ENCODE peak calls at places on chromosomes 12 and 14, in five cellular contexts. P, C, W, Y and R are unnamed samples.

GRCh38 chr14:24179294-24179960 is 7.5 kb downstream of the REC8 start:
- DNase-seq in P (no peak), C (no peak), W (no peak), Y (no peak), R (no peak)

GRCh38 chr14:100874411-100875091 is 29.0 kb downstream of the RTL1 start:
- DNase-seq in P (no peak), C (no peak), W (no peak), Y (no peak), R (no peak)

GRCh38 chr14:104657114-104657524 is 32.3 kb upstream of the INF2 start:
- DNase-seq in P (no peak), C (no peak), W (no peak), Y (no peak), R (no peak)

GRCh38 chr12:107917912-107918800 is 143.7 kb downstream of the ASCL4 start:
- DNase-seq in P (peak; percentile 32), C (no peak), W (peak; percentile 38), Y (peak; percentile 74), R (peak; percentile 19)

GRCh38 chr12:69298133-69298532 is 50.0 kb upstream of the LYZ start:
- DNase-seq in P (no peak), C (no peak), W (no peak), Y (no peak), R (no peak)

GRCh38 chr12:27573972-27574371 is 50.0 kb downstream of the PPFIBP1 start:
- DNase-seq in P (peak; percentile 37), C (no peak), W (peak; percentile 93), Y (no peak), R (peak; percentile 79)

GRCh38 chr12:3225154-3225795 is 148.1 kb downstream of the TSPAN9 start:
- DNase-seq in P (no peak), C (no peak), W (peak; percentile 79), Y (no peak), R (no peak)

GRCh38 chr14:99951085-99951484 is 114.1 kb upstream of the EVL start:
- DNase-seq in P (no peak), C (no peak), W (no peak), Y (no peak), R (no peak)

GRCh38 chr12:122491991-122492390 is 8.7 kb downstream of the ZCCHC8 start:
- DNase-seq in P (no peak), C (no peak), W (no peak), Y (no peak), R (no peak)

GRCh38 chr14:68783408-68784297 is 9.2 kb downstream of the ZFP36L1 start:
- DNase-seq in P (no peak), C (no peak), W (no peak), Y (peak; percentile 70), R (no peak)

GRCh38 chr12:56116267-56117081 is at the start of gene RPL41:
- DNase-seq in P (peak; percentile 91), C (peak; percentile 70), W (peak; percentile 96), Y (peak; percentile 97), R (peak; percentile 96)

GRCh38 chr14:61472025-61472672 is 150.8 kb downstream of the PRKCH start:
- DNase-seq in P (no peak), C (no peak), W (peak; percentile 99), Y (peak; percentile 43), R (peak; percentile 97)

GRCh38 chr12:68786929-68787328 is 21.0 kb upstream of the MDM2 start:
- DNase-seq in P (no peak), C (no peak), W (no peak), Y (no peak), R (no peak)

GRCh38 chr12:109601557-109601956 is 28.0 kb downstream of the MVK start:
- DNase-seq in P (no peak), C (no peak), W (no peak), Y (no peak), R (no peak)

GRCh38 chr14:52043690-52044089 is 25.2 kb downstream of the NID2 start:
- DNase-seq in P (peak; percentile 50), C (no peak), W (no peak), Y (peak; percentile 52), R (no peak)

GRCh38 chr14:65251213-65251612 is 148.9 kb upstream of the MAX start:
- DNase-seq in P (no peak), C (no peak), W (peak; percentile 97), Y (no peak), R (peak; percentile 99)

GRCh38 chr14:104389326-104390220 is 190.0 kb upstream of the C14orf180 start:
- DNase-seq in P (no peak), C (no peak), W (no peak), Y (no peak), R (no peak)

GRCh38 chr12:4267904-4268548 is 5.5 kb upstream of the CCND2 start:
- DNase-seq in P (no peak), C (no peak), W (no peak), Y (no peak), R (no peak)

GRCh38 chr14:59631237-59631636 is 54.6 kb upstream of the CCDC175 start:
- DNase-seq in P (no peak), C (no peak), W (peak; percentile 1), Y (no peak), R (no peak)
- TF ChIP-seq CTCF in P (no peak), C (no peak), W (peak; percentile 26), Y (no peak), R (peak; percentile 15)

GRCh38 chr12:76035045-76035444 is 3.5 kb upstream of the PHLDA1 start:
- DNase-seq in P (no peak), C (no peak), W (no peak), Y (no peak), R (no peak)

GRCh38 chr12:76032043-76032981 is 736 bp upstream of the PHLDA1 start:
- DNase-seq in P (no peak), C (no peak), W (peak; percentile 75), Y (peak; percentile 72), R (peak; percentile 71)

GRCh38 chr12:76031081-76031413 is 529 bp downstream of the PHLDA1 start:
- DNase-seq in P (no peak), C (no peak), W (no peak), Y (no peak), R (no peak)

GRCh38 chr12:76031414-76032042 is at the start of gene PHLDA1:
- DNase-seq in P (peak; percentile 77), C (peak; percentile 79), W (peak; percentile 98), Y (peak; percentile 97), R (peak; percentile 98)

DNA sequence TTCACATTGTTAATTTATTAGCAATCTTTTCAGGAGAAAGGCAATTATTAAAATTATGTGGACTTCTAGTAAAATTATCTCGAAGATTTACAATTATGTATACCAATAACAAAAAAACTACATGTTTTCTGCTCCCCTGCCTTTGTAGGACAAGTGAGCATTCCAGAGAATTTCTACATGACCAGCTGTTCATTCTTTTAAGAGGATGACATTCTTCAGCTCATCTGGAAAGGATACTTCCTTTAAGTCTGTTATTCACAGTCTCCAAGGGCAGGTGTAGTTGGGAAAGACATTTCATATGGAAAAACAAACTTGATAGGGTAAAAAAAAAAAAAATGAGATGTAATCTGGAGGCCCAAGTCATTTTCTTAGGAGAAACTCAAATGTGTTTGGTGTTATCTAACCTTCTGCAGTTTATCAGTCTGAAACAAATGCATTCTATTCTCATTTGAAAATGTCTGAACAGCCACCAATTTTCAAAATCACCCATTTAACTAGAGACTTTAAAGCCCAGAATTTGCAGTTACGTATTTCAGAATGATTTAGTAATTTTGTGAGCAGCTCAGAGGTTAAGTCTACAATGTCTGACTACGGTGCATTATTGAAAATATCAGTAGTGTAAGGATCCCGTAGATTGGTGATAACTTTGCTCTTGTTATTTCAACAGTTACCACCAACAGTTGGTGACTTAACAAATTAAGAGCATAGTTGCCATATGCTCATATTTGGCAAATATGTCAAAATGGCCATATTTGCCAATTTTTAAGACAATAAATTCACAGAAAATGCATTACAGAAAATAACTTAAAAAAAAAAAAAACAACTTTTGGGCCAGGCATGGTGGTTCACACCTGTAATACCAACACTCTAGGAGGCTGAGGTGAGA is 1.8 kb upstream of the PHLDA1 start:
- DNase-seq in P (no peak), C (no peak), W (peak; percentile 64), Y (peak; percentile 3), R (peak; percentile 59)
- H3K4me3 ChIP-seq in P (peak overlapping the region; percentile 75), C (peak overlapping the region; percentile 95), W (peak overlapping the region; percentile 94), Y (no peak overlapping the region), R (peak overlapping the region; percentile 97)

GRCh38 chr12:118436986-118437385 is 60.6 kb downstream of the SUDS3 start:
- DNase-seq in P (no peak), C (no peak), W (peak; percentile 5), Y (no peak), R (no peak)
- TF ChIP-seq CTCF in P (no peak), C (no peak), W (no peak), Y (no peak), R (no peak)

GRCh38 chr14:88683119-88683518 is 109.6 kb downstream of the EML5 start:
- DNase-seq in P (no peak), C (no peak), W (no peak), Y (no peak), R (no peak)

GRCh38 chr14:88682495-88683114 is 110.1 kb downstream of the EML5 start:
- DNase-seq in P (no peak), C (no peak), W (no peak), Y (peak; percentile 39), R (no peak)

DNA sequence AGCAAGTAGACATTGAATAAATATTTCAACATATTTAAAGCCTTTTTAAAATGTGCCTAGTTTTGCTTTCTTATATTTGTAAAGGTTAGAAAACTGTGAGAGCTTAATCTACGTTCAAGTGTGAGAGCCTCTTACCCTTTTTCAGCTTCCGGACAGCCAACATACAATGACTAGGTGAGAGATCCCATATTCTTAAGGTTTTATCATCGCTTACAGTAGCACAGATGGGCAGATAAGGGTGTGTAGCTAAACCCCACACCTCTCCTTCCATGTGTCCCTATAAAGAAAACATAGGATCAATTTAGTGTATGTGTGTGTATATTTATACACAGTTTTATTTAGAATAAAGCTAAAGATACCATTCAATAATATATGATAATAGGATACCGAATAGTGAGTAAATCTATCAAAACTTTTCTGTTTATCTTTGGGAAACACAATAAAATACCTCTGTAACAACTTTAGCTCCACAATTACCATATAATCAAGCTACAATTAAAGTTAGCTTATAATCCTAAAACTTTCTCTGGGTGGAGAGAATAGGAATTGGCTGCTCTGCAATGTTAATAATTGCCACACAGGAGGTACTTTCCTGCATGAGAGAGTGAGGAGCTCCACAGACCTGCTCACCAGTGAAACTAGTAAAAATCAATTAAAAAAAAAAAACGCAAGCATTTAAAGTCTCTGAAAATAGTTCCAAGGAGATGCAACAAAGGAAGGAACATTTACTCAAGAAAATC is 110.8 kb downstream of the EML5 start:
- DNase-seq in P (no peak), C (no peak), W (no peak), Y (no peak), R (no peak)
- H3K4me3 ChIP-seq in P (no peak overlapping the region), C (no peak overlapping the region), W (no peak overlapping the region), Y (no peak overlapping the region), R (no peak overlapping the region)